ENCODE peak calls at places on chromosomes 3 and 15, in four cellular contexts. Z is progenitor cell of endocrine pancreas; G is CD4-positive, alpha-beta T cell; N is HepG2. U is an unnamed sample.

GRCh38 chr15:63048986-63049665 is 6.6 kb downstream of the TPM1 start:
- DNase-seq in N (peak), Z (no peak), G (peak), U (peak)

GRCh38 chr15:82585072-82585471 is 44.8 kb upstream of the RPS17 start:
- DNase-seq in N (no peak), Z (no peak), G (no peak), U (no peak)

GRCh38 chr15:68817304-68818087 is 3.2 kb downstream of the ANP32A start:
- DNase-seq in N (peak), Z (peak), G (peak), U (peak)

GRCh38 chr15:48627260-48627969 is 18.1 kb downstream of the FBN1 start:
- DNase-seq in G (no peak), N (no peak), Z (no peak), U (no peak)

GRCh38 chr3:191136347-191136746 is 62.7 kb upstream of the OSTN start:
- DNase-seq in N (peak), Z (no peak), G (no peak), U (no peak)

GRCh38 chr15:23472678-23473077 is 25.6 kb upstream of the GOLGA6L2 start:
- DNase-seq in N (no peak), Z (no peak), G (no peak), U (no peak)

GRCh38 chr3:179005706-179006105 is 65.9 kb downstream of the ZMAT3 start:
- DNase-seq in Z (no peak), N (no peak), G (no peak), U (no peak)

GRCh38 chr3:146640955-146641867 is 36.1 kb upstream of the PLSCR5 start:
- DNase-seq in N (peak), G (no peak), Z (no peak), U (no peak)

GRCh38 chr3:46926871-46927717 is 49.5 kb downstream of the CCDC12 start:
- DNase-seq in N (no peak), Z (no peak), G (no peak), U (no peak)

GRCh38 chr15:99452728-99453643 is 112.8 kb upstream of the MEF2A start:
- DNase-seq in G (no peak), N (peak), Z (no peak), U (no peak)

GRCh38 chr3:114973576-114973975 is 173.5 kb downstream of the ZBTB20 start:
- DNase-seq in N (no peak), Z (no peak), G (no peak), U (no peak)

GRCh38 chr3:164465172-164465571 is 613.1 kb downstream of the SI start:
- DNase-seq in Z (no peak), N (no peak), G (no peak), U (no peak)

GRCh38 chr3:68974711-68975110 is 38.8 kb downstream of the EOGT start:
- DNase-seq in N (no peak), Z (no peak), G (no peak), U (no peak)

GRCh38 chr3:122387709-122388108 is 3.7 kb downstream of the FAM162A start:
- DNase-seq in N (no peak), G (no peak), Z (no peak), U (no peak)

GRCh38 chr15:68829068-68829467 is 8.4 kb upstream of the ANP32A start:
- DNase-seq in G (no peak), Z (no peak), N (peak), U (no peak)

GRCh38 chr3:176848431-176849214 is 348.7 kb downstream of the TBL1XR1 start:
- DNase-seq in G (no peak), Z (no peak), N (no peak), U (no peak)

GRCh38 chr3:126777366-126777765 is 73.3 kb downstream of the CHCHD6 start:
- DNase-seq in G (no peak), Z (no peak), N (no peak), U (no peak)
- TF ChIP-seq CTCF in G (no peak), Z (no peak), N (no peak), U (no peak)

GRCh38 chr15:90143176-90143655 is 40.9 kb upstream of the IDH2 start:
- DNase-seq in G (peak), N (no peak), Z (peak), U (peak)
- TF ChIP-seq CTCF in G (peak), N (peak), Z (peak), U (peak)

DNA sequence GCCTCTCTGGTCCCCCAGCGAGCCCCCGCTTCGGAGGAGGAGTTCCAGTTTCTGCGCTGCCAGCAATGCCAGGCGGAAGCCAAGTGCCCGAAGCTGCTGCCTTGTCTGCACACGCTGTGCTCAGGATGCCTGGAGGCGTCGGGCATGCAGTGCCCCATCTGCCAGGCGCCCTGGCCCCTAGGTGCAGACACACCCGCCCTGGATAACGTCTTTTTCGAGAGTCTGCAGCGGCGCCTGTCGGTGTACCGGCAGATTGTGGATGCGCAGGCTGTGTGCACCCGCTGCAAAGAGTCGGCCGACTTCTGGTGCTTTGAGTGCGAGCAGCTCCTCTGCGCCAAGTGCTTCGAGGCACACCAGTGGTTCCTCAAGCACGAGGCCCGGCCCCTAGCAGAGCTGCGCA is 3.5 kb downstream of the PML start:
- DNase-seq in N (no peak), Z (no peak), G (no peak), U (no peak)
- TF ChIP-seq CTCF in N (no peak), Z (no peak), G (no peak), U (no peak)

GRCh38 chr3:186218423-186218822 is 109.5 kb upstream of the ETV5 start:
- DNase-seq in Z (no peak), N (no peak), G (no peak), U (no peak)

GRCh38 chr3:186217820-186218164 is 108.9 kb upstream of the ETV5 start:
- DNase-seq in Z (no peak), N (peak), G (no peak), U (no peak)

GRCh38 chr3:186220365-186220764 is 111.5 kb upstream of the ETV5 start:
- DNase-seq in G (no peak), N (no peak), Z (no peak), U (no peak)

GRCh38 chr3:186220886-186221285 is 112.0 kb upstream of the ETV5 start:
- DNase-seq in G (no peak), N (no peak), Z (no peak), U (no peak)

GRCh38 chr3:186219211-186219638 is 110.3 kb upstream of the ETV5 start:
- DNase-seq in Z (no peak), G (no peak), N (no peak), U (no peak)
- TF ChIP-seq CTCF in Z (no peak), G (no peak), N (no peak), U (no peak)

DNA sequence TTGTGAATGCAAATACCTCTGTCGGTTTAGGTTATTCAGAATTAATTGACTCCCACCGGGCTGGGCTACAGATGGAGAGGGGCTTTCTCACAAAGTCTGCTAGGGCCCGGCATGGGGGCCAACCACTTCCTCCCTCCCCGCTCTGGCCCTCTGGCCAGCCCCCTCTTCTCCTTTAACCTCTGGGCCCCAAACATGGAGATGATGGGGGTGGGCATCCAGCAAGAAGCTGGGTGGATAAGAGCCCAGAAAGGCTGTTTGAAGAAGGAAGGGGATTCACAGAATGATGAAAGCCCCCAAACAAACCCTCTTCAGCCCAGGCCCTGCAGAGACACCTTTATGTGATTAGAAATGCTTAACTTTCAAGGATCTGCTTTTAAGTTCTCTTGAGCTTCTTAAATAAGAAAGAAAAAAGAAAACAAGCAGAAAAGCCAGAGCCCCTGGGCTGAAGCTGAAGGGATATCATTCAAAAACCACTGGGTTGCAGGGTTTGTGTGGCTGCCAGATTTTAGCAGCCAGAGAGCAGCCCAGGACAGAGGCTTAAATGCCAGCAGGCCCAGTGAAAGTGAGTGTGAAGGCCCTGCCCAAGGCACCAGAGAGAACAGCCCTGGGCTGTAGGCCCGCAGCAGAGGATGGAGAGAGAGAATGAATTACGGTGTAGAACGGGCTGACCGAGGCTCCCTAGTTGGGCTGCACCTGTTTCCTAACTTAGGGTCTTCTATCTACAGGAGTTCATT is 106.4 kb upstream of the BOC start:
- DNase-seq in N (no peak), G (no peak), Z (no peak), U (no peak)
- TF ChIP-seq CTCF in N (no peak), G (no peak), Z (no peak), U (no peak)

DNA sequence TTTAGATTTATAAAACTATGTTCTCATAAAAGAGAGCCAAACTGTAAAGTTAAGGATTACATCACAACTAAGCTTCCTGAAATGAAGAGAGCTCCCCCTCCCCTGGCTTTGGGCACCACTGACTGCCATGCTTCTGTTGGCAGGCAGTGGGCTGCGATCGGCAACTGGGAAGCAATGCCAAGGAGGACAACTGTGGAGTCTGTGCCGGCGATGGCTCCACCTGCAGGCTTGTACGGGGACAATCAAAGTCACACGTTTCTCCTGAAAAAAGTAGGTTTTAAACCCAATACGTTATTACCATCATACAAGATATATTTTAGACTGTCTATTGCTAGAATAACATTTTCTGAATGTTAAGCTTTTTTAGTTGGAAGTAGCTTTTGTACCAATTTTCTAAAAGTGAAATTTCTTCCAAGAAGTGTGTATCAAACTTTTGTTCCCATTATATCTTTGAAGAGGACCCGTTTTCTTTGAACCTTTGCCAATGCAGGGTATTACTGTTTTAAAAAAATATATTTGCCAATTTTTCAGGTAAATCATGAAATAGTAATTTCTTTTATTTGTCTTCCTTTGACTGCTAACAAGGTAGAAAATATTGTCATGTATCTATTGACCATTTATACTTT is 184.1 kb downstream of the ADAMTSL3 start:
- DNase-seq in G (no peak), N (peak), Z (peak), U (peak)
- TF ChIP-seq CTCF in G (no peak), N (peak), Z (peak), U (peak)

GRCh38 chr3:109154989-109155388 is 18.5 kb downstream of the C3orf85 start:
- DNase-seq in N (no peak), G (no peak), Z (no peak), U (no peak)
- TF ChIP-seq CTCF in N (no peak), G (no peak), Z (no peak), U (no peak)

U was measured in neural crest cell.